ENCODE peak calls at places on chromosomes 4 and X, in four cellular contexts. X, I, J and H are unnamed samples.
A peak's percentile ranks its signal among the peaks of the same experiment; 100 is the strongest.

GRCh38 chr4:16881151-16881884 is 17.1 kb downstream of the LDB2 start:
- DNase-seq in X (no peak), I (no peak), J (no peak), H (no peak)

GRCh38 chr4:166675411-166675810 is 558.9 kb downstream of the SPOCK3 start:
- DNase-seq in X (peak; percentile 71), I (peak; percentile 90), J (peak; percentile 88), H (peak; percentile 1)

GRCh38 chr4:7281316-7282093 is 89.2 kb downstream of the SORCS2 start:
- DNase-seq in X (no peak), I (peak; percentile 21), J (no peak), H (no peak)

GRCh38 chr4:23364167-23364566 is 525.7 kb downstream of the PPARGC1A start:
- DNase-seq in X (no peak), I (no peak), J (no peak), H (no peak)

GRCh38 chrX:98607739-98608138 is 1724.0 kb downstream of the RPA4 start:
- DNase-seq in X (no peak), I (no peak), J (peak; percentile 1), H (no peak)

GRCh38 chr4:146232131-146232722 is 17.9 kb downstream of the REELD1 start:
- DNase-seq in X (peak; percentile 31), I (no peak), J (no peak), H (no peak)

GRCh38 chr4:68299492-68300457 is 50.1 kb downstream of the YTHDC1 start:
- DNase-seq in X (peak; percentile 2), I (no peak), J (no peak), H (no peak)

GRCh38 chr4:71126719-71127118 is 133.3 kb downstream of the DCK start:
- DNase-seq in X (peak; percentile 90), I (peak; percentile 56), J (peak; percentile 73), H (peak; percentile 94)

GRCh38 chr4:108849611-108850406 is 87.0 kb upstream of the ETNPPL start:
- DNase-seq in X (no peak), I (peak; percentile 68), J (peak; percentile 81), H (peak; percentile 79)

GRCh38 chrX:12975999-12976558 is 1.2 kb downstream of the TMSB4X start:
- DNase-seq in X (no peak), I (peak; percentile 58), J (peak; percentile 46), H (peak; percentile 60)

GRCh38 chr4:137359691-137360315 is 172.5 kb downstream of the PCDH18 start:
- DNase-seq in X (no peak), I (peak; percentile 89), J (no peak), H (peak; percentile 64)

GRCh38 chr4:173448557-173448918 is 49.6 kb upstream of the SCRG1 start:
- DNase-seq in X (no peak), I (peak; percentile 9), J (no peak), H (peak; percentile 36)

GRCh38 chrX:24063488-24063887 is 8.7 kb downstream of the EIF2S3 start:
- DNase-seq in X (no peak), I (no peak), J (no peak), H (no peak)

GRCh38 chr4:128830906-128831525 is 21.5 kb downstream of the JADE1 start:
- DNase-seq in X (no peak), I (peak; percentile 17), J (peak; percentile 30), H (no peak)

GRCh38 chr4:90293320-90293719 is 166.1 kb downstream of the CCSER1 start:
- DNase-seq in X (no peak), I (peak; percentile 60), J (peak; percentile 5), H (peak; percentile 44)

GRCh38 chr4:125085-125820 is 952 bp downstream of the ZNF718 start:
- DNase-seq in X (peak; percentile 54), I (peak; percentile 36), J (peak; percentile 67), H (peak; percentile 73)

GRCh38 chr4:24884925-24885324 is 27.9 kb downstream of the CCDC149 start:
- DNase-seq in X (no peak), I (no peak), J (no peak), H (no peak)

GRCh38 chr4:184274288-184274951 is 56.7 kb upstream of the ENPP6 start:
- DNase-seq in X (no peak), I (peak; percentile 45), J (peak; percentile 10), H (peak; percentile 27)

GRCh38 chr4:168880811-168881595 is 129.1 kb downstream of the CBR4 start:
- DNase-seq in X (no peak), I (no peak), J (peak; percentile 49), H (no peak)

GRCh38 chr4:151304755-151305154 is 20.6 kb downstream of the SH3D19 start:
- DNase-seq in X (peak; percentile 61), I (peak; percentile 17), J (peak; percentile 10), H (no peak)

GRCh38 chr4:146029939-146030710 is 91.5 kb upstream of the ZNF827 start:
- DNase-seq in X (no peak), I (peak; percentile 3), J (no peak), H (no peak)

GRCh38 chrX:102975016-102975415 is 37.9 kb downstream of the RAB40AL start:
- DNase-seq in X (no peak), I (peak; percentile 5), J (no peak), H (peak; percentile 68)

DNA sequence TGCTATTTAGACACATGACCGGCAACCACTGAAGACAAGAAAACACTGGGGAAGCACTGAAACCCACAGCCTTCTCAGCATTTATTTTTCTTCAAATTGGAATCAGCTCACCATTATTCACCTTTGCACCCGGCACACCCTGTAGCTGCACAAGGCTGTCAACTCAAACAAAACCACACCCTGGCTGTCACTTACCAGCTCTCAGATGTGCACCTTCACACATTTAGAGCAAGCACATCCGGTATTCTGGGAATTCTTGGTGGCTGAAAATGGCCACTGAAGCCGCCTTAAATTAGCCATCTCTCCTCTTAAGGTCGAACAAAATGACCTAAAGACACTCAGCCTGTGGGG is 5.9 kb downstream of the ZFYVE28 start:
- DNase-seq in X (no peak), I (no peak), J (no peak), H (no peak)
- H3K9ac ChIP-seq in X (peak overlapping the region; percentile 19), I (peak overlapping the region; percentile 14), J (peak overlapping the region; percentile 85), H (peak overlapping the region; percentile 78)

GRCh38 chr4:110119880-110120279 is 78.5 kb downstream of the ELOVL6 start:
- DNase-seq in X (peak; percentile 41), I (peak; percentile 76), J (peak; percentile 82), H (peak; percentile 68)
- H3K9ac ChIP-seq in X (no peak overlapping the region), I (peak overlapping the region; percentile 9), J (peak overlapping the region; percentile 42), H (no peak overlapping the region)

GRCh38 chrX:134462927-134463326 is 3.0 kb downstream of the HPRT1 start:
- DNase-seq in X (no peak), I (no peak), J (no peak), H (no peak)

GRCh38 chrX:134457708-134458107 is 2.3 kb upstream of the HPRT1 start:
- DNase-seq in X (no peak), I (no peak), J (no peak), H (no peak)

GRCh38 chrX:134460005-134460860 is at the start of gene HPRT1:
- DNase-seq in X (peak; percentile 65), I (peak; percentile 82), J (peak; percentile 77), H (peak; percentile 87)

GRCh38 chrX:134460861-134461218 is 875 bp downstream of the HPRT1 start:
- DNase-seq in X (peak; percentile 3), I (peak; percentile 18), J (peak; percentile 12), H (peak; percentile 42)

GRCh38 chrX:134459683-134460004 is 321 bp upstream of the HPRT1 start:
- DNase-seq in X (no peak), I (no peak), J (no peak), H (no peak)
- H3K9ac ChIP-seq in X (no peak overlapping the region), I (peak overlapping the region; percentile 51), J (peak overlapping the region; percentile 79), H (peak overlapping the region; percentile 92)

DNA sequence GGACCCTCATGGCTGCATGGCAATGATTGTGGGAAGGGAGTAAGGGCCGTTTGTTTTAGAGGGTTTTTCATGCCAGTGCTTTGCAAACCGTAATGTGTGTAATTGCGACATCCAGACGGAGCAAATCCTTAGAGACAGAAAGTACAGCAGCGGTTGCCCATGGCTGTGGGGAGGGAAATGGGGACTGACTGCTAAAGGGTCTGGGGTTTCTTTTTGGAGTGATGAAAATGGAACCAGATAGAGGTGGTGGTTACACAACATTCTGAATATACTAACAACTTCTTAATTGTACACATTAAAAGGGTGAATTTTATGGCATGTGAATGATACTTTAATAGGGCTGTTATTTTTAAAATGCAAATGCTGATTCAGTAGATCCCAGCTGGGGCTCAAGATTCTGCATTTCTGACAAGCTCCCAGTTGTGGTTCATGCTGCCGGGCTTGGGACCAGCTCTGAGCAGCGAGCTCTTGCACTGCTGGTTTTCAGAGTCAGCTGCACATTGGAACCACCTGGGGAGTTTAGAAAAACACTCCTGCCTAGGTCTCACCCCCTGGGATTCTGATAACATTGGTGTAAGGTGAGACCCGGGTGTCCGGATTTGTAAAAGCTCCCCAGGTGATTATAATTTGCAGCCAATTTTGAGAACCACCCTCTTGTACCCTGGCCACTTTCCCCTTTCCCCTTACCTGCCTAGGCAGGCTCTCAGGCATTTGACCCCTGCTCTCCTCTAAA is 47.7 kb downstream of the PRPS1 start:
- DNase-seq in X (peak; percentile 30), I (peak; percentile 82), J (peak; percentile 89), H (peak; percentile 71)
- H3K9ac ChIP-seq in X (peak overlapping the region; percentile 97), I (peak overlapping the region; percentile 94), J (peak overlapping the region; percentile 88), H (peak overlapping the region; percentile 90)